ENCODE peak calls at places on chromosome 3, in six cellular contexts. W is AG10803, Z is HT-29, R is EL, K is NCI-H1417, C is T-cell. G is an unnamed sample.

GRCh38 chr3:129439381-129439816 is 349 bp downstream of the MBD4 start:
- DNase-seq in W (peak), Z (peak), R (peak), K (peak), C (no peak), G (no peak)

GRCh38 chr3:137970914-137971831 is 38.8 kb upstream of the CLDN18 start:
- DNase-seq in W (peak), Z (peak), R (peak), K (peak), C (peak), G (peak)

GRCh38 chr3:126548556-126549466 is 9.9 kb downstream of the C3orf22 start:
- DNase-seq in W (no peak), Z (no peak), R (no peak), K (peak), C (no peak), G (no peak)

GRCh38 chr3:114035896-114036295 is 20.4 kb downstream of the CCDC191 start:
- DNase-seq in W (peak), Z (no peak), R (no peak), K (no peak), C (no peak), G (no peak)

GRCh38 chr3:26840272-26840870 is 217.8 kb downstream of the LRRC3B start:
- DNase-seq in W (no peak), Z (no peak), R (no peak), K (no peak), C (no peak), G (no peak)

GRCh38 chr3:175606650-175607318 is 747.6 kb downstream of the NAALADL2 start:
- DNase-seq in W (no peak), Z (peak), R (no peak), K (peak), C (no peak), G (no peak)

GRCh38 chr3:63654931-63655330 is 2.5 kb downstream of the SNTN start:
- DNase-seq in W (peak), Z (no peak), R (peak), K (no peak), C (no peak), G (no peak)

GRCh38 chr3:149576071-149576564 is 81.7 kb downstream of the WWTR1 start:
- DNase-seq in W (peak), Z (no peak), R (peak), K (peak), C (no peak), G (peak)

GRCh38 chr3:113468536-113468935 is 27.2 kb upstream of the CFAP44 start:
- DNase-seq in W (peak), Z (no peak), R (no peak), K (no peak), C (no peak), G (no peak)

GRCh38 chr3:15339786-15340215 is 7.4 kb upstream of the SH3BP5 start:
- DNase-seq in W (peak), Z (no peak), R (peak), K (no peak), C (no peak), G (peak)

G was measured in AG08395.